ENCODE peak calls at places on chromosome 20, in eight cellular contexts. Y is A549, T is H1, C is neural progenitor cell, B is osteoblast, E is prostate gland, G is heart left ventricle, R is thoracic aorta. I is an unnamed sample. For H3K4me1, the result is how much of the 10 kb centered on the place peaks cover.

GRCh38 chr20:32597714-32598113 is 12.6 kb upstream of the NOL4L start:
- DNase-seq in C (no peak), T (no peak), B (no peak), G (no peak), E (no peak), Y (no peak), R (no peak), I (no peak)

GRCh38 chr20:44616604-44616964 is 34.2 kb downstream of the PKIG start:
- DNase-seq in E (no peak), Y (no peak), B (no peak), R (no peak), T (peak), C (peak), G (peak), I (no peak)

GRCh38 chr20:6583134-6583738 is 184.2 kb upstream of the BMP2 start:
- DNase-seq in E (peak), T (peak), C (peak), G (peak), Y (peak), R (no peak), B (no peak), I (no peak)

GRCh38 chr20:23200914-23201313 is 114.8 kb upstream of the CD93 start:
- DNase-seq in B (peak), E (peak), R (no peak), Y (peak), T (peak), C (peak), G (peak), I (no peak)

GRCh38 chr20:46545077-46545826 is 5.2 kb downstream of the OCSTAMP start:
- DNase-seq in R (no peak), C (no peak), E (no peak), G (no peak), B (no peak), T (no peak), Y (no peak), I (no peak)

GRCh38 chr20:59515013-59515905 is 89.1 kb upstream of the PHACTR3 start:
- DNase-seq in C (peak), E (peak), B (peak), T (peak), R (no peak), G (peak), Y (peak), I (peak)

GRCh38 chr20:17560344-17561074 is 9.4 kb upstream of the DSTN start:
- DNase-seq in R (no peak), Y (no peak), C (no peak), E (no peak), T (peak), B (no peak), G (no peak), I (no peak)

GRCh38 chr20:25081730-25082497 is at the start of gene VSX1:
- DNase-seq in G (no peak), T (peak), E (no peak), R (no peak), C (peak), B (no peak), Y (no peak), I (no peak)

GRCh38 chr20:44166008-44166407 is 21.0 kb downstream of the JPH2 start:
- DNase-seq in T (no peak), Y (peak), C (no peak), B (no peak), E (no peak), R (no peak), G (no peak), I (no peak)

GRCh38 chr20:6533321-6533720 is 234.2 kb upstream of the BMP2 start:
- DNase-seq in T (no peak), B (no peak), R (no peak), C (peak), Y (no peak), E (no peak), G (no peak), I (no peak)

GRCh38 chr20:24873015-24873620 is 76.0 kb upstream of the CST7 start:
- DNase-seq in B (no peak), R (no peak), G (no peak), C (no peak), E (no peak), T (no peak), Y (no peak), I (no peak)

GRCh38 chr20:34065260-34065659 is 46.8 kb downstream of the EIF2S2 start:
- DNase-seq in Y (no peak), R (no peak), T (no peak), G (no peak), B (no peak), C (no peak), E (no peak), I (no peak)

GRCh38 chr20:18004389-18005031 is 35.7 kb downstream of the MGME1 start:
- DNase-seq in C (no peak), T (no peak), Y (no peak), R (no peak), E (no peak), G (no peak), B (no peak), I (no peak)

GRCh38 chr20:2054911-2055310 is 46.7 kb upstream of the STK35 start:
- DNase-seq in C (no peak), B (no peak), R (no peak), T (no peak), G (no peak), E (no peak), Y (no peak), I (no peak)

GRCh38 chr20:34627458-34627857 is 49.4 kb downstream of the PIGU start:
- DNase-seq in G (no peak), C (no peak), B (no peak), Y (no peak), R (no peak), T (no peak), E (no peak), I (no peak)

GRCh38 chr20:20241966-20242365 is 125.9 kb upstream of the INSM1 start:
- DNase-seq in C (peak), R (no peak), T (no peak), Y (no peak), E (no peak), B (no peak), G (no peak), I (no peak)

GRCh38 chr20:57560554-57561355 is at the start of gene PCK1:
- DNase-seq in G (peak), C (no peak), R (no peak), B (peak), Y (peak), T (no peak), E (no peak), I (no peak)

GRCh38 chr20:56716806-56717205 is 87.7 kb downstream of the TFAP2C start:
- DNase-seq in B (peak), C (no peak), E (no peak), R (no peak), Y (no peak), T (no peak), G (no peak), I (no peak)

GRCh38 chr20:11143481-11143880 is 469.7 kb upstream of the JAG1 start:
- DNase-seq in B (no peak), G (no peak), T (no peak), C (no peak), R (no peak), Y (no peak), E (no peak), I (no peak)

GRCh38 chr20:5657190-5657872 is 92.9 kb upstream of the SHLD1 start:
- DNase-seq in B (peak), R (no peak), C (no peak), G (peak), Y (peak), E (peak), T (no peak), I (peak)

GRCh38 chr20:46552460-46553420 is 2.3 kb upstream of the OCSTAMP start:
- DNase-seq in T (no peak), B (no peak), C (no peak), Y (no peak), R (no peak), E (no peak), G (no peak), I (no peak)

GRCh38 chr20:57934007-57934805 is 224.4 kb upstream of the PMEPA1 start:
- DNase-seq in B (no peak), G (no peak), Y (no peak), E (no peak), T (no peak), R (no peak), C (no peak), I (no peak)

GRCh38 chr20:19098092-19098491 is 114.3 kb upstream of the SLC24A3 start:
- DNase-seq in Y (no peak), B (no peak), C (no peak), T (no peak), R (no peak), G (no peak), E (no peak), I (no peak)

GRCh38 chr20:24241466-24241865 is 228.0 kb upstream of the SYNDIG1 start:
- DNase-seq in Y (no peak), R (no peak), C (no peak), T (no peak), G (no peak), B (no peak), E (no peak), I (no peak)

GRCh38 chr20:2805682-2806350 is 5.4 kb upstream of the CPXM1 start:
- DNase-seq in Y (no peak), T (peak), R (no peak), C (no peak), B (peak), E (no peak), G (no peak), I (no peak)

GRCh38 chr20:60993647-60994046 is 258.4 kb upstream of the CDH4 start:
- DNase-seq in T (no peak), Y (peak), R (no peak), C (no peak), B (no peak), E (no peak), G (no peak), I (no peak)
- TF ChIP-seq CTCF in T (no peak), Y (peak), R (no peak), C (peak), B (peak), E (no peak), G (no peak), I (no peak)

GRCh38 chr20:62482970-62483369 is 7.2 kb upstream of the GATA5 start:
- DNase-seq in R (no peak), B (no peak), C (peak), T (no peak), E (no peak), G (no peak), Y (no peak), I (no peak)
- H3K4me1 ChIP-seq in R (under half), B (under half), C (under half), T (under half), E (under half), G (under half), Y (under half), I (under half)

GRCh38 chr20:62030357-62030756 is 35.3 kb downstream of the TAF4 start:
- DNase-seq in Y (no peak), E (no peak), R (no peak), C (no peak), T (no peak), G (no peak), B (peak), I (no peak)
- H3K4me3 ChIP-seq in Y (no peak), E (no peak), R (no peak), C (no peak), T (no peak), G (no peak), B (no peak), I (no peak)

DNA sequence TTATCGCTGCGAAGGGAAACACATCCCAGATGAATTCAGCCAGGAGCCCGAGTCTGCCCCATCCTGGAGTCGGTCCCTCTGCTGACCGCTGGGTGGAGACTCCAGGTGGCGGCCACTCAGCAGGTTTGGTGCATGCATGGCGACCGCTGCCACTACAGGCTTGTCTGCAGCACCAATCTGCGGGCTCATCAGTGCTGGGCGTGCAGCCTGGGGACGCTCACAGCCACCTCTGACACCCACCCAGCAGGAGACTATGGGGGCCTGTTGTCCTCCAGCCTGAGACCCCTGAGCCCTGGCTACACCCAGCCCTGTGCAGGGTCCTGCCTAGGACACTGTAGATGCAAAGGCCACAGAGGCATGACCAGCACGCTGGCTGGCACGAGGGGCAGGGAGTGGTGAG is 40.5 kb upstream of the GATA5 start:
- DNase-seq in G (peak), T (no peak), Y (peak), B (no peak), R (no peak), C (peak), E (no peak), I (no peak)
- TF ChIP-seq CTCF in G (peak), T (peak), Y (peak), B (no peak), R (no peak), C (peak), E (peak), I (no peak)

GRCh38 chr20:9054176-9054575 is 14.7 kb upstream of the PLCB4 start:
- DNase-seq in T (no peak), R (no peak), Y (no peak), B (no peak), G (no peak), C (no peak), E (no peak), I (no peak)

GRCh38 chr20:9052136-9052535 is 16.8 kb upstream of the PLCB4 start:
- DNase-seq in E (no peak), G (no peak), R (no peak), T (no peak), B (no peak), Y (no peak), C (no peak), I (no peak)

GRCh38 chr20:9051508-9051907 is 17.4 kb upstream of the PLCB4 start:
- DNase-seq in Y (peak), T (no peak), E (no peak), G (no peak), C (no peak), B (peak), R (no peak), I (no peak)

GRCh38 chr20:9053108-9053507 is 15.8 kb upstream of the PLCB4 start:
- DNase-seq in E (no peak), C (no peak), B (no peak), G (no peak), R (no peak), T (no peak), Y (no peak), I (no peak)
- H3K4me1 ChIP-seq in E (under half), C (under half), B (under half), G (under half), R (under half), T (under half), Y (under half), I (under half)

DNA sequence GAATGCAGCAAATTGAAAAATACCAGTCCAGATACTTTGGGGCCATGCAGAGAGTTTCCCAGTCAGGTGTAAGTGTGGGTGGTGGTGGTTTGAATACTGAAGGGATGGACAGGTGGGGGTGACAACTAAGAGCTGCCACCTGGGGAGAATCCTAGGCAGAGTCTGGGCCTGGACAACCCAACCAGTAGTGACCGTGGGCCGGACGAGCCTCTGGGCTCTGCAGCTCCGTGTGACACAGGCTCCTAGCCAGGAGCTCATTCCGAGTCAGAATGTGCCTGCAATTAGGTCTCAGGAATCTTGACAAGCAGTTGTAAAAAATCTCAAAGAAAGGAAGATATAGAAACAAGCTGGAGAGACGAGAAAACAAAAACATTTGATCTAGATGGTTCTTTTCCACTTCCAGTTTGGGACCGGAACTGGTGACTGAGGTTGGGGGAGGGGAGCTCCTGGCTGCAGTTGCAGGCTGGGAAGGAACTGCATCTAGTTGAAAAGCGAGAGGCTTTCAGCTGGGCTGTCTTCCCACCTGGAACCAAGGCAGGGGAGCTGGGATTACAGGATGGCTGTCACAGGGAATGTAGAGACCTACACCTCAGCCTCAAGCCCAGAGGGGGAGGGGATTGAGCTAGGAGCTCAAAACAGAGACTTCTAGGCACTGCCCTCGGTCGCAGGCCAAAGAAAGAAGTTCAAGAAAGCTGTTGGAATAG is 156.9 kb downstream of the PAX1 start:
- DNase-seq in G (no peak), C (peak), Y (no peak), T (peak), R (no peak), E (no peak), B (no peak), I (no peak)
- H3K4me3 ChIP-seq in G (no peak), C (no peak), Y (no peak), T (no peak), R (no peak), E (no peak), B (no peak), I (no peak)

DNA sequence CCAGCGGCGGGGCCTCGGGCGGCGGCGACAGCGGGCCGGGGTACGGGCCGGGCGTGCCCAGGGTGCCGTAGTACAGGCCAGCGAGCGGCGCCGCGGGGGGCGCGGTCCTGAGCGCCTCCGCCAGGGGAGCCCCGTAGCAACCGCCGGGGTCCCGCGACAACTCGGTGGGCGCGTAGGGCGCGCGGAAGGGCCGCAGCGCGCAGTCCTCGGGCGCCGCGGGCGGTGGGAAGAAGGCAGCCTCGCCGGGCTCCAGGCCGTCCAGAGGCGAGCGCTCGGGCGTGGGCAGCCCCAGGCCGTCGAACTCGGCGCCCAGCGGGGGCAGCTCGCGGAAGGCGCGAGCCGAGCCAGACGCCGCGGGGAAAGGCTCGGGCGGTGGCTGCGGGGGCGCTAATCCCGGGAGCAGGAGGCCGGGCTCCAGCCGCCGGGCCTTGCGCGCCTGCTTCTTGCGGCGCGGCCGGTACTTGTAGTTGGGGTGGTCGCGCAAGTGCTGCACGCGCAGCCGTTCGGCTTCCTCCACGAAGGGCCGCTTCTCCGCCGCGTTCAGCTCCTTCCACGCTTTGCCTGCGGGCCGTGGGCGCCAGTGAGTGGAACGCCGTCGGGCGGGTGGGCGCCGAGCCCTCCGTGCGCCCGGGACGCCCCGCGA is 916 bp downstream of the SOX18 start:
- DNase-seq in R (no peak), T (peak), G (no peak), C (peak), B (peak), E (no peak), Y (no peak), I (no peak)
- TF ChIP-seq CTCF in R (no peak), T (no peak), G (no peak), C (no peak), B (no peak), E (no peak), Y (no peak), I (no peak)

GRCh38 chr20:48722002-48722731 is 105.6 kb downstream of the PREX1 start:
- DNase-seq in C (no peak), E (no peak), R (peak), B (no peak), G (no peak), Y (no peak), T (no peak), I (peak)

GRCh38 chr20:48721324-48722001 is 106.3 kb downstream of the PREX1 start:
- DNase-seq in T (no peak), B (no peak), C (no peak), G (no peak), E (no peak), Y (no peak), R (no peak), I (no peak)

GRCh38 chr20:48718914-48719578 is 108.8 kb downstream of the PREX1 start:
- DNase-seq in T (no peak), R (no peak), Y (no peak), E (no peak), B (no peak), G (no peak), C (no peak), I (no peak)

GRCh38 chr20:48719598-48720255 is 108.1 kb downstream of the PREX1 start:
- DNase-seq in R (no peak), Y (no peak), T (no peak), E (no peak), G (no peak), B (no peak), C (no peak), I (no peak)

DNA sequence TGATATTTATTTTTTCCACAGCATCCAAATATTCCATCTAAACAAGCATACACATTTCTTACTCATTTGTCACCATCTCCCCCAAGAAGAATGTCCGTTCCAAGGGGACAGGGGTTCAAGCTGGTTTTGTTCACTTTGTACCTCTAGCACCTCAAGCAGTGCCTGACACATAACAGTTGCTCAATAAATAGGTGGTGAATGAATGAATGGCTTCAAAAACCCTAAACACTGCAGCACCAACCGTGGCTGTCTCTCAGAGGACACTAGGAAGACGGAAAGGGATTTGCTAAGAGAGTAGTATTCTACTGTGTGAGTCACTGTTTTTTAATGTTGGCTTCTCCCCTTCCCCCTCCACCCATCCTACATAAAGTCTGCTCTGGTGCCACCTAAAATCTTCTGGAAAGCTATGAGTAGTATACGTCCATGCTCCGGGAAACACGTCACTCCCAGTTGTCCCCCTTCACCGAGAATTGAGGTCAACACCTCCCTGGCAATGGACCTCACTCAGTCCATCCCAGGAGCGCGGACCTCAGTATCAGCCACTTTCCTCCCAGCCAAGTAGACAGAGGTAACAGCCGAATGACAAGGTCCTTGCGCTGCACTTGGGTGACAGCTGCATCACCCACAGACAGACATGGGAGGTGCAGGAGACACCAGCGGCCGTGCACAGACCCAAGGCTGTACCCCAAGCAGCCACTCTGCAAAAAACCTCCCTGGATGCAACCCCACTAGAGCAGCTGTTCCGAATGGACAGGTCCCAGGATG is 107.4 kb downstream of the PREX1 start:
- DNase-seq in G (no peak), E (no peak), C (no peak), B (peak), T (no peak), Y (no peak), R (no peak), I (no peak)
- H3K4me1 ChIP-seq in G (under half), E (under half), C (under half), B (under half), T (under half), Y (under half), R (half or more), I (half or more)

I was measured in ascending aorta.